ENCODE peak calls at places on chromosomes 13 and 19, in eight cellular contexts. One of them, this sample, is unnamed.
A peak's percentile ranks its signal among the peaks of the same experiment; 100 is the strongest.

GRCh38 chr13:44583126-44583525 is 7.0 kb upstream of the TSC22D1 start:
- DNase-seq in kidney: no peak
- DNase-seq in right atrium auricular region: no peak
- DNase-seq in fibroblast of mammary gland: no peak
- DNase-seq in GM12865: no peak
- DNase-seq in RWPE1: no peak
- DNase-seq in AG04450: no peak
- DNase-seq in mesothelial cell of epicardium: no peak
- DNase-seq in this sample: no peak

GRCh38 chr13:40389081-40389641 is 277.3 kb downstream of the FOXO1 start:
- DNase-seq in mesothelial cell of epicardium: no peak
- DNase-seq in GM12865: peak; percentile 64
- DNase-seq in right atrium auricular region: no peak
- DNase-seq in RWPE1: no peak
- DNase-seq in AG04450: no peak
- DNase-seq in kidney: no peak
- DNase-seq in fibroblast of mammary gland: no peak
- DNase-seq in this sample: no peak

GRCh38 chr13:111058796-111059506 is 56.2 kb upstream of the ARHGEF7 start:
- DNase-seq in RWPE1: no peak
- DNase-seq in AG04450: no peak
- DNase-seq in kidney: no peak
- DNase-seq in right atrium auricular region: peak; percentile 38
- DNase-seq in fibroblast of mammary gland: peak; percentile 16
- DNase-seq in mesothelial cell of epicardium: no peak
- DNase-seq in GM12865: no peak
- DNase-seq in this sample: no peak

GRCh38 chr13:90427322-90428272 is 919.9 kb upstream of the MIR17HG start:
- DNase-seq in GM12865: no peak
- DNase-seq in RWPE1: no peak
- DNase-seq in kidney: no peak
- DNase-seq in AG04450: no peak
- DNase-seq in mesothelial cell of epicardium: no peak
- DNase-seq in right atrium auricular region: no peak
- DNase-seq in fibroblast of mammary gland: no peak
- DNase-seq in this sample: no peak

GRCh38 chr19:58154287-58154678 is 3.7 kb upstream of the ZNF329 start:
- DNase-seq in kidney: peak; percentile 85
- DNase-seq in AG04450: no peak
- DNase-seq in fibroblast of mammary gland: peak; percentile 55
- DNase-seq in RWPE1: peak; percentile 4
- DNase-seq in right atrium auricular region: peak; percentile 60
- DNase-seq in mesothelial cell of epicardium: no peak
- DNase-seq in GM12865: no peak
- DNase-seq in this sample: peak; percentile 24

GRCh38 chr19:7112675-7113074 is 43.2 kb downstream of the ZNF557 start:
- DNase-seq in RWPE1: no peak
- DNase-seq in mesothelial cell of epicardium: no peak
- DNase-seq in kidney: no peak
- DNase-seq in fibroblast of mammary gland: no peak
- DNase-seq in right atrium auricular region: no peak
- DNase-seq in AG04450: no peak
- DNase-seq in GM12865: no peak
- DNase-seq in this sample: no peak

GRCh38 chr19:54661846-54662489 is 817 bp upstream of the LILRB4 start:
- DNase-seq in RWPE1: no peak
- DNase-seq in AG04450: no peak
- DNase-seq in GM12865: peak; percentile 33
- DNase-seq in fibroblast of mammary gland: no peak
- DNase-seq in kidney: no peak
- DNase-seq in mesothelial cell of epicardium: no peak
- DNase-seq in right atrium auricular region: no peak
- DNase-seq in this sample: no peak

GRCh38 chr19:12872941-12873890 is 8.0 kb downstream of the DNASE2 start:
- DNase-seq in GM12865: peak; percentile 58
- DNase-seq in RWPE1: peak; percentile 94
- DNase-seq in kidney: no peak
- DNase-seq in right atrium auricular region: no peak
- DNase-seq in mesothelial cell of epicardium: no peak
- DNase-seq in fibroblast of mammary gland: peak; percentile 61
- DNase-seq in AG04450: no peak
- DNase-seq in this sample: peak; percentile 64

GRCh38 chr13:31775148-31775547 is 35.8 kb downstream of the RXFP2 start:
- DNase-seq in AG04450: no peak
- DNase-seq in RWPE1: no peak
- DNase-seq in kidney: no peak
- DNase-seq in fibroblast of mammary gland: no peak
- DNase-seq in mesothelial cell of epicardium: no peak
- DNase-seq in right atrium auricular region: no peak
- DNase-seq in GM12865: no peak
- DNase-seq in this sample: no peak

GRCh38 chr13:110347535-110348308 is 40.6 kb downstream of the COL4A2 start:
- DNase-seq in fibroblast of mammary gland: peak; percentile 80
- DNase-seq in RWPE1: peak; percentile 92
- DNase-seq in kidney: no peak
- DNase-seq in GM12865: no peak
- DNase-seq in right atrium auricular region: peak; percentile 90
- DNase-seq in AG04450: no peak
- DNase-seq in mesothelial cell of epicardium: no peak
- DNase-seq in this sample: no peak

GRCh38 chr19:17079710-17080440 is 4.3 kb downstream of the MYO9B start:
- DNase-seq in fibroblast of mammary gland: peak; percentile 99
- DNase-seq in mesothelial cell of epicardium: no peak
- DNase-seq in kidney: no peak
- DNase-seq in GM12865: peak; percentile 97
- DNase-seq in right atrium auricular region: peak; percentile 94
- DNase-seq in RWPE1: peak; percentile 96
- DNase-seq in AG04450: peak; percentile 99
- DNase-seq in this sample: peak; percentile 79
- TF ChIP-seq CTCF in fibroblast of mammary gland: peak; percentile 67
- TF ChIP-seq CTCF in mesothelial cell of epicardium: no peak
- TF ChIP-seq CTCF in kidney: peak; percentile 34
- TF ChIP-seq CTCF in GM12865: peak; percentile 60
- TF ChIP-seq CTCF in right atrium auricular region: peak; percentile 64
- TF ChIP-seq CTCF in RWPE1: peak; percentile 82
- TF ChIP-seq CTCF in AG04450: peak; percentile 82
- TF ChIP-seq CTCF in this sample: peak; percentile 42

GRCh38 chr19:48588670-48589399 is 17.7 kb upstream of the SPACA4 start:
- DNase-seq in mesothelial cell of epicardium: peak; percentile 90
- DNase-seq in GM12865: peak; percentile 87
- DNase-seq in AG04450: peak; percentile 58
- DNase-seq in fibroblast of mammary gland: peak; percentile 78
- DNase-seq in RWPE1: peak; percentile 93
- DNase-seq in kidney: peak; percentile 96
- DNase-seq in right atrium auricular region: peak; percentile 88
- DNase-seq in this sample: peak; percentile 89

GRCh38 chr19:48595833-48596232 is 10.7 kb upstream of the SPACA4 start:
- DNase-seq in fibroblast of mammary gland: no peak
- DNase-seq in AG04450: no peak
- DNase-seq in RWPE1: no peak
- DNase-seq in right atrium auricular region: no peak
- DNase-seq in kidney: no peak
- DNase-seq in mesothelial cell of epicardium: no peak
- DNase-seq in GM12865: no peak
- DNase-seq in this sample: no peak

GRCh38 chr19:48595171-48595570 is 11.4 kb upstream of the SPACA4 start:
- DNase-seq in mesothelial cell of epicardium: no peak
- DNase-seq in GM12865: no peak
- DNase-seq in RWPE1: no peak
- DNase-seq in right atrium auricular region: no peak
- DNase-seq in kidney: no peak
- DNase-seq in fibroblast of mammary gland: no peak
- DNase-seq in AG04450: no peak
- DNase-seq in this sample: no peak

GRCh38 chr19:48587387-48587786 is 19.2 kb upstream of the SPACA4 start:
- DNase-seq in fibroblast of mammary gland: no peak
- DNase-seq in mesothelial cell of epicardium: no peak
- DNase-seq in RWPE1: no peak
- DNase-seq in kidney: no peak
- DNase-seq in GM12865: no peak
- DNase-seq in right atrium auricular region: no peak
- DNase-seq in AG04450: no peak
- DNase-seq in this sample: no peak

GRCh38 chr19:48591021-48591420 is 15.5 kb upstream of the SPACA4 start:
- DNase-seq in mesothelial cell of epicardium: no peak
- DNase-seq in fibroblast of mammary gland: peak; percentile 28
- DNase-seq in GM12865: no peak
- DNase-seq in kidney: no peak
- DNase-seq in right atrium auricular region: no peak
- DNase-seq in RWPE1: no peak
- DNase-seq in AG04450: no peak
- DNase-seq in this sample: no peak
- TF ChIP-seq CTCF in mesothelial cell of epicardium: no peak
- TF ChIP-seq CTCF in fibroblast of mammary gland: peak; percentile 16
- TF ChIP-seq CTCF in GM12865: no peak
- TF ChIP-seq CTCF in kidney: no peak
- TF ChIP-seq CTCF in right atrium auricular region: no peak
- TF ChIP-seq CTCF in RWPE1: no peak
- TF ChIP-seq CTCF in AG04450: peak; percentile 12
- TF ChIP-seq CTCF in this sample: no peak

GRCh38 chr19:18831524-18832330 is at the start of gene UPF1:
- DNase-seq in GM12865: peak; percentile 97
- DNase-seq in right atrium auricular region: peak; percentile 87
- DNase-seq in kidney: peak; percentile 98
- DNase-seq in mesothelial cell of epicardium: peak; percentile 97
- DNase-seq in fibroblast of mammary gland: peak; percentile 86
- DNase-seq in RWPE1: peak; percentile 91
- DNase-seq in AG04450: peak; percentile 65
- DNase-seq in this sample: peak; percentile 97

GRCh38 chr19:18832331-18833140 is 777 bp downstream of the UPF1 start:
- DNase-seq in kidney: no peak
- DNase-seq in fibroblast of mammary gland: peak; percentile 27
- DNase-seq in GM12865: peak; percentile 62
- DNase-seq in mesothelial cell of epicardium: no peak
- DNase-seq in right atrium auricular region: no peak
- DNase-seq in RWPE1: peak; percentile 45
- DNase-seq in AG04450: no peak
- DNase-seq in this sample: peak; percentile 57

GRCh38 chr19:18833141-18833476 is 1.4 kb downstream of the UPF1 start:
- DNase-seq in RWPE1: no peak
- DNase-seq in mesothelial cell of epicardium: no peak
- DNase-seq in AG04450: no peak
- DNase-seq in GM12865: no peak
- DNase-seq in kidney: no peak
- DNase-seq in right atrium auricular region: no peak
- DNase-seq in fibroblast of mammary gland: no peak
- DNase-seq in this sample: no peak

GRCh38 chr19:18833849-18834643 is 2.3 kb downstream of the UPF1 start:
- DNase-seq in fibroblast of mammary gland: peak; percentile 10
- DNase-seq in AG04450: no peak
- DNase-seq in RWPE1: peak; percentile 29
- DNase-seq in GM12865: no peak
- DNase-seq in kidney: no peak
- DNase-seq in right atrium auricular region: no peak
- DNase-seq in mesothelial cell of epicardium: no peak
- DNase-seq in this sample: peak; percentile 16

DNA sequence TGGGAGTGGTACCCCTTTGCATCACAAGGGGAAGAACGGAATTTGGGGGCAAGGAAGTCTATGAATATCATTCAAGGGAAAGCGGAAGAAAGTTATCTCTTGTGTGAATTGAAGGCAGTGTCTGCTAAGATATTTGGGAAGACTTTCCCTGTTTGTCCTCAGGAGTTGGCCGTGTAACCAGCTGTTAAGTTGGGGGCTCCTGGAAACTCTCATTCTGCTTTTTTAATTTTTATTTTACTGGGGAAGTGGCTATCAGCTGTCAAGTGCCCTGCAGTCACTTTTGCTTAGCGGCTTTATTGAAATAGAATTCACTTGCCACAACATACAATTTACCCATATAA is 2.9 kb downstream of the UPF1 start:
- DNase-seq in right atrium auricular region: no peak
- DNase-seq in fibroblast of mammary gland: no peak
- DNase-seq in kidney: no peak
- DNase-seq in GM12865: no peak
- DNase-seq in RWPE1: no peak
- DNase-seq in AG04450: no peak
- DNase-seq in mesothelial cell of epicardium: no peak
- DNase-seq in this sample: no peak
- TF ChIP-seq CTCF in right atrium auricular region: no peak
- TF ChIP-seq CTCF in fibroblast of mammary gland: no peak
- TF ChIP-seq CTCF in kidney: no peak
- TF ChIP-seq CTCF in GM12865: no peak
- TF ChIP-seq CTCF in RWPE1: no peak
- TF ChIP-seq CTCF in AG04450: no peak
- TF ChIP-seq CTCF in mesothelial cell of epicardium: no peak
- TF ChIP-seq CTCF in this sample: no peak

GRCh38 chr13:81988542-81988941 is 1647.6 kb upstream of the SPRY2 start:
- DNase-seq in GM12865: no peak
- DNase-seq in kidney: no peak
- DNase-seq in right atrium auricular region: no peak
- DNase-seq in AG04450: no peak
- DNase-seq in mesothelial cell of epicardium: no peak
- DNase-seq in fibroblast of mammary gland: no peak
- DNase-seq in RWPE1: no peak
- DNase-seq in this sample: no peak

GRCh38 chr13:81986308-81986707 is 1645.4 kb upstream of the SPRY2 start:
- DNase-seq in kidney: no peak
- DNase-seq in fibroblast of mammary gland: no peak
- DNase-seq in mesothelial cell of epicardium: no peak
- DNase-seq in right atrium auricular region: no peak
- DNase-seq in GM12865: no peak
- DNase-seq in RWPE1: no peak
- DNase-seq in AG04450: no peak
- DNase-seq in this sample: no peak

GRCh38 chr13:81987159-81987558 is 1646.2 kb upstream of the SPRY2 start:
- DNase-seq in RWPE1: no peak
- DNase-seq in AG04450: no peak
- DNase-seq in right atrium auricular region: no peak
- DNase-seq in fibroblast of mammary gland: no peak
- DNase-seq in mesothelial cell of epicardium: no peak
- DNase-seq in GM12865: no peak
- DNase-seq in kidney: no peak
- DNase-seq in this sample: no peak

GRCh38 chr13:81990652-81991051 is 1649.7 kb upstream of the SPRY2 start:
- DNase-seq in fibroblast of mammary gland: no peak
- DNase-seq in kidney: no peak
- DNase-seq in right atrium auricular region: no peak
- DNase-seq in RWPE1: no peak
- DNase-seq in GM12865: no peak
- DNase-seq in AG04450: no peak
- DNase-seq in mesothelial cell of epicardium: no peak
- DNase-seq in this sample: no peak

DNA sequence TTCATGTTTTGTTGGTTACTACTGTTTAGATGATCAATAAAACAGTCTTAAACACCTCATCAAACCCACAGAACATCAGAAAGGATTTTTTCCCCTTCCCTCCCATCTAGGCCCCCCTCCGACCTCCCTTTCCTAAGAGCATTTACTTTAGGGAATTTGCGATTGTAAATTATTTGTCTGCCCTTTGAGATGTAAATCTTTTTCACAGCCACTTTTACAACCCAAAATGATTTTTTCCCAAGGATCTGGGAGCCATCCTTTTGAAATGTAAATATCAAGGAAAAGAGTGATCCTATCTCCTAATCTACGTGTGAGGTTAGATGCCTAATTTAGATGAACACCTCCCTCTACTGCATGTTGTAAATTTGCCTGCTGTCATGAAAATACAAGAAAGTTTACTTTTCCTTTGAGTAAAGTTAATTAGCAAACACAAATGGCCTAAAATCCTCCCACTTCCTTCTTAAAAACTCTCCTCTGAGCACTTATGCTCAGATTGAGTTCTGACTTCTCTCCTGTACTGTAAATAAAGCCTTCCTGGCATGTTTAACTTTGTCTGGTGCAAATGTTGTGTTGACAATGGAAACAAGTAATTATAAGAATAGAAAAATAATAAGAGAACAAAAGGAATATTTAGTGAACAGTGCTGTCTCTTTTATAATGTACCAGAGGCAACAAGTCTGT is 1646.9 kb upstream of the SPRY2 start:
- DNase-seq in mesothelial cell of epicardium: no peak
- DNase-seq in fibroblast of mammary gland: no peak
- DNase-seq in AG04450: no peak
- DNase-seq in right atrium auricular region: no peak
- DNase-seq in RWPE1: no peak
- DNase-seq in kidney: no peak
- DNase-seq in GM12865: no peak
- DNase-seq in this sample: no peak
- TF ChIP-seq CTCF in mesothelial cell of epicardium: no peak
- TF ChIP-seq CTCF in fibroblast of mammary gland: no peak
- TF ChIP-seq CTCF in AG04450: no peak
- TF ChIP-seq CTCF in right atrium auricular region: no peak
- TF ChIP-seq CTCF in RWPE1: no peak
- TF ChIP-seq CTCF in kidney: no peak
- TF ChIP-seq CTCF in GM12865: no peak
- TF ChIP-seq CTCF in this sample: no peak

This sample was measured in GM13977.